ENCODE peak calls at places on chromosomes 11 and 22, in seven cellular contexts. E, H, F, K, Q, A and N are unnamed samples.

GRCh38 chr11:1983601-1983961 is 14.1 kb downstream of the H19 start:
- DNase-seq in E (no peak), H (no peak), F (no peak), K (peak; percentile 4), Q (no peak), A (no peak), N (no peak)

GRCh38 chr11:100918551-100919500 is 210.8 kb downstream of the PGR start:
- DNase-seq in E (no peak), H (peak; percentile 13), F (peak; percentile 34), K (no peak), Q (peak; percentile 83), A (no peak), N (no peak)

GRCh38 chr22:37818397-37819099 is 4.6 kb upstream of the GALR3 start:
- DNase-seq in E (no peak), H (peak; percentile 68), F (peak; percentile 63), K (peak; percentile 78), Q (peak; percentile 33), A (peak; percentile 84), N (no peak)

GRCh38 chr22:41917906-41918791 is 3.3 kb upstream of the SHISA8 start:
- DNase-seq in E (peak; percentile 33), H (no peak), F (peak; percentile 70), K (peak; percentile 77), Q (peak; percentile 69), A (peak; percentile 57), N (no peak)

GRCh38 chr22:29003975-29004646 is 57.5 kb downstream of the C22orf31 start:
- DNase-seq in E (no peak), H (peak; percentile 69), F (no peak), K (no peak), Q (no peak), A (no peak), N (no peak)

GRCh38 chr22:31739795-31740201 is 10.1 kb downstream of the PRR14L start:
- DNase-seq in E (no peak), H (no peak), F (no peak), K (no peak), Q (no peak), A (no peak), N (no peak)

GRCh38 chr11:1559103-1559951 is 12.7 kb downstream of the DUSP8 start:
- DNase-seq in E (no peak), H (peak; percentile 77), F (peak; percentile 96), K (peak; percentile 95), Q (peak; percentile 98), A (peak; percentile 50), N (peak; percentile 73)

GRCh38 chr11:2821891-2822290 is 63.7 kb downstream of the CDKN1C start:
- DNase-seq in E (no peak), H (no peak), F (no peak), K (no peak), Q (no peak), A (no peak), N (no peak)

GRCh38 chr11:34063061-34063795 is 11.7 kb downstream of the CAPRIN1 start:
- DNase-seq in E (no peak), H (no peak), F (no peak), K (no peak), Q (no peak), A (no peak), N (no peak)

GRCh38 chr11:125244166-125244565 is 79.6 kb downstream of the PKNOX2 start:
- DNase-seq in E (no peak), H (no peak), F (no peak), K (no peak), Q (no peak), A (no peak), N (no peak)

GRCh38 chr11:11478021-11478420 is 125.0 kb upstream of the CSNK2A3 start:
- DNase-seq in E (no peak), H (no peak), F (no peak), K (no peak), Q (no peak), A (no peak), N (no peak)

GRCh38 chr11:60378359-60378758 is at the start of gene MS4A7:
- DNase-seq in E (no peak), H (no peak), F (no peak), K (peak; percentile 38), Q (peak; percentile 13), A (peak; percentile 7), N (no peak)

GRCh38 chr11:112625816-112626215 is 335.4 kb upstream of the NCAM1 start:
- DNase-seq in E (no peak), H (no peak), F (no peak), K (no peak), Q (no peak), A (no peak), N (no peak)

GRCh38 chr11:19666951-19667350 is 45.7 kb upstream of the NAV2 start:
- DNase-seq in E (no peak), H (no peak), F (no peak), K (no peak), Q (no peak), A (no peak), N (no peak)

GRCh38 chr22:47225931-47226633 is 463.6 kb downstream of the TBC1D22A start:
- DNase-seq in E (no peak), H (no peak), F (no peak), K (no peak), Q (no peak), A (no peak), N (no peak)

GRCh38 chr22:47129902-47130301 is 367.5 kb downstream of the TBC1D22A start:
- DNase-seq in E (no peak), H (no peak), F (no peak), K (peak; percentile 10), Q (no peak), A (peak; percentile 56), N (no peak)

GRCh38 chr22:46054091-46054877 is 77.3 kb upstream of the WNT7B start:
- DNase-seq in E (no peak), H (peak; percentile 60), F (peak; percentile 81), K (peak; percentile 89), Q (peak; percentile 81), A (peak; percentile 56), N (peak; percentile 60)